ENCODE peak calls at places on chromosomes 6 and 20, in seven cellular contexts. D, U, T, Z, Q, F and Y are unnamed samples.

GRCh38 chr6:37520926-37521325 is 21.2 kb upstream of the CCDC167 start:
- DNase-seq in Z (no peak), Q (no peak), T (no peak), U (no peak), F (no peak), D (no peak), Y (no peak)

GRCh38 chr20:47949230-47949629 is 163.9 kb upstream of the SULF2 start:
- DNase-seq in F (no peak), Q (no peak), T (no peak), Z (no peak), U (no peak), D (no peak), Y (peak)

GRCh38 chr6:12635375-12635774 is 81.2 kb upstream of the PHACTR1 start:
- DNase-seq in Z (no peak), D (no peak), Q (no peak), F (no peak), U (no peak), T (no peak), Y (no peak)

GRCh38 chr6:45835725-45836437 is 179.8 kb downstream of the CLIC5 start:
- DNase-seq in U (no peak), Z (no peak), Q (no peak), F (no peak), T (no peak), D (no peak), Y (no peak)

GRCh38 chr20:31508517-31509244 is 5.6 kb upstream of the HM13 start:
- DNase-seq in U (no peak), Q (peak), D (no peak), F (no peak), Z (no peak), T (no peak), Y (no peak)

GRCh38 chr20:50295762-50296449 is 105.3 kb downstream of the CEBPB start:
- DNase-seq in Q (no peak), F (no peak), Z (no peak), D (peak), U (peak), T (no peak), Y (peak)

GRCh38 chr20:61497029-61497627 is 245.1 kb downstream of the CDH4 start:
- DNase-seq in U (no peak), F (no peak), T (no peak), D (no peak), Z (no peak), Q (no peak), Y (no peak)

GRCh38 chr6:149897855-149898744 is at the start of gene RAET1E:
- DNase-seq in F (no peak), Z (no peak), D (peak), T (peak), Q (no peak), U (no peak), Y (peak)

GRCh38 chr6:36362551-36363389 is 24.7 kb downstream of the ETV7 start:
- DNase-seq in Q (no peak), D (no peak), F (no peak), T (no peak), Z (no peak), U (no peak), Y (no peak)

GRCh38 chr20:44572551-44573500 is 9.6 kb upstream of the PKIG start:
- DNase-seq in T (peak), Q (no peak), F (peak), U (peak), D (no peak), Z (no peak), Y (no peak)

GRCh38 chr20:17995967-17996819 is 27.4 kb downstream of the MGME1 start:
- DNase-seq in U (no peak), Z (no peak), F (peak), D (peak), Q (peak), T (peak), Y (peak)

GRCh38 chr6:81834141-81834621 is 81.7 kb upstream of the TENT5A start:
- DNase-seq in Z (no peak), Q (peak), F (peak), T (peak), U (no peak), D (no peak), Y (no peak)

GRCh38 chr6:35511980-35512379 is 716 bp downstream of the TULP1 start:
- DNase-seq in T (no peak), Z (no peak), U (no peak), D (no peak), Q (no peak), F (no peak), Y (no peak)

GRCh38 chr20:1215386-1216170 is 10.3 kb upstream of the RAD21L1 start:
- DNase-seq in F (no peak), U (no peak), Q (no peak), T (peak), D (no peak), Z (no peak), Y (peak)

GRCh38 chr6:37288247-37288646 is 30.3 kb upstream of the TMEM217 start:
- DNase-seq in T (no peak), F (no peak), D (no peak), Z (no peak), Q (no peak), U (no peak), Y (no peak)

GRCh38 chr20:38298768-38299288 is 5.1 kb upstream of the BPI start:
- DNase-seq in D (no peak), Q (no peak), U (peak), T (no peak), F (peak), Z (peak), Y (no peak)

GRCh38 chr6:15887491-15888461 is 224.9 kb upstream of the DTNBP1 start:
- DNase-seq in Z (no peak), F (no peak), T (no peak), Q (no peak), U (no peak), D (no peak), Y (no peak)

GRCh38 chr6:168120390-168121307 is 41.6 kb upstream of the FRMD1 start:
- DNase-seq in Z (no peak), U (no peak), D (no peak), Q (no peak), F (no peak), T (no peak), Y (no peak)